ENCODE peak calls at places on chromosomes 7 and 10, in five cellular contexts. R is sigmoid colon, Y is upper lobe of left lung, K is HCT116, A is GM12878. P is an unnamed sample.

GRCh38 chr10:79416578-79417255 is 28.7 kb downstream of the ZCCHC24 start:
- DNase-seq in R (peak; percentile 50), Y (no peak), K (no peak), A (no peak), P (peak; percentile 43)

GRCh38 chr10:17257466-17258321 is 29.7 kb downstream of the VIM start:
- DNase-seq in R (no peak), Y (peak; percentile 36), K (peak; percentile 60), A (peak; percentile 16), P (peak; percentile 44)

GRCh38 chr10:117542706-117543244 is at the start of gene EMX2:
- DNase-seq in R (no peak), Y (no peak), K (no peak), A (no peak), P (no peak)

GRCh38 chr7:30992414-30992813 is 28.7 kb downstream of the GHRHR start:
- DNase-seq in R (no peak), Y (no peak), K (no peak), A (no peak), P (no peak)

GRCh38 chr10:64505496-64505895 is 984.3 kb downstream of the REEP3 start:
- DNase-seq in R (no peak), Y (no peak), K (no peak), A (no peak), P (no peak)

GRCh38 chr10:110775406-110775805 is 96.3 kb upstream of the PDCD4 start:
- DNase-seq in R (no peak), Y (no peak), K (no peak), A (no peak), P (no peak)

GRCh38 chr10:34710391-34710751 is 104.7 kb downstream of the PARD3 start:
- DNase-seq in R (peak; percentile 85), Y (no peak), K (no peak), A (no peak), P (no peak)

GRCh38 chr7:24197852-24198251 is 86.1 kb upstream of the NPY start:
- DNase-seq in R (no peak), Y (no peak), K (no peak), A (no peak), P (no peak)

GRCh38 chr10:133335238-133336122 is 1.2 kb downstream of the CALY start:
- DNase-seq in R (no peak), Y (no peak), K (no peak), A (no peak), P (no peak)

GRCh38 chr10:22339761-22340361 is 5.4 kb upstream of the SPAG6 start:
- DNase-seq in R (no peak), Y (no peak), K (no peak), A (no peak), P (no peak)

GRCh38 chr10:3876563-3876962 is 91.6 kb upstream of the KLF6 start:
- DNase-seq in R (no peak), Y (no peak), K (no peak), A (no peak), P (no peak)

GRCh38 chr10:101075775-101076174 is 14.0 kb downstream of the KAZALD1 start:
- DNase-seq in R (no peak), Y (no peak), K (no peak), A (no peak), P (no peak)

GRCh38 chr10:69965919-69966662 is 86.6 kb upstream of the MACROH2A2 start:
- DNase-seq in R (no peak), Y (no peak), K (no peak), A (no peak), P (no peak)

GRCh38 chr7:138186951-138187351 is 110.7 kb downstream of the AKR1D1 start:
- DNase-seq in R (no peak), Y (no peak), K (no peak), A (no peak), P (no peak)

GRCh38 chr7:147443942-147444341 is 1146.6 kb upstream of the C7orf33 start:
- DNase-seq in R (no peak), Y (no peak), K (no peak), A (no peak), P (no peak)

GRCh38 chr7:26937956-26938623 is 73.7 kb upstream of the SKAP2 start:
- DNase-seq in R (no peak), Y (no peak), K (no peak), A (no peak), P (no peak)

GRCh38 chr10:133347636-133348517 is 704 bp downstream of the PRAP1 start:
- DNase-seq in R (no peak), Y (no peak), K (no peak), A (no peak), P (no peak)

GRCh38 chr10:46556515-46557318 is at the start of gene GPRIN2:
- DNase-seq in R (peak; percentile 72), Y (peak; percentile 80), K (no peak), A (no peak), P (peak; percentile 61)

GRCh38 chr7:155066417-155066950 is 3.6 kb upstream of the HTR5A start:
- DNase-seq in R (no peak), Y (no peak), K (no peak), A (no peak), P (no peak)

GRCh38 chr10:16436758-16437539 is at the start of gene PTER:
- DNase-seq in R (peak; percentile 97), Y (peak; percentile 99), K (peak; percentile 89), A (peak; percentile 89), P (peak; percentile 95)

GRCh38 chr7:101567231-101567630 is 61.9 kb downstream of the MYL10 start:
- DNase-seq in R (peak; percentile 19), Y (peak; percentile 7), K (no peak), A (no peak), P (no peak)

GRCh38 chr7:15407910-15408309 is 153.9 kb downstream of the AGMO start:
- DNase-seq in R (no peak), Y (no peak), K (no peak), A (no peak), P (no peak)

DNA sequence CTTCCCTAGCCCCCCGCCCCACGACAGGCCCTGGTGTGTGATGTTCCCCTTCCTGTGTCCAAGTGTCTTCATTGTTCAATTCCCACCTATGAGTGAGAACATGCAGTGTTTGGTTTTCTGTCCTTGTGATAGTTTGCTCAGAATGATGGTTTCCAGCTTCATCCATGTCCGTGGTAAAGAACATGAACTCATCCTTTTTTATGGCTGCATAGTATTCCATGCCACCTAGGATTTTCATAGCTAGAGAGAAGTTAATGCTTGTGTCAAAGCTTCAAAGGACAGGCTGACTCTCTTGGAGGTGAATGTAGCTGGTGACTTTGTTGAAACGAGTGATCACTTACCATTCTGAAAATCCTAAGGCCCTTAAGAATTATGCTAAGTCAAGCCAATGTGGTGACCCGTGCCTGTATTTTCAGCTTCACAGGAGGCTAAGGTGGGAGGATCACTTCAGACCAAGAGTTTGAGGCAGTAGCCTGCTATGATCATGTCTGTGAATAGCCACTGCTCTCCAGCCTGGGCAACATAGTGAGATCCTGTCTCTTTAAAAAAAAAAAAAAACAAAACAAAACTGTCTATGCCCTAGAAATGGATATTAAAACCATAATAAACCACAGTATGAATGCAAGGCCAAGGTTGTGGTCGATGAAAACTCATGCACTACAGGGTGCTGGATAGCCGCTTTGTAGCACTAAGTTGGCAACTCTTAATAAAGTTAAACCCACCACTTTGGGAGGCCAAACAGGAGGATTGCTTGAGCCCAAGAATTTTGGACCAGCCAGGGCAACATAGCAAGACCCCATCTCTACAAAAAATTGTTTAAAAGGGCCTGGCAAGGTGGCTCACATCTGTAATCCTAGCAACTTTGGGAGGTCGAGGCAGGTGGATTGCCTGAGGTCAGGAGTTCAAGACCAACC is 52.0 kb downstream of the CUL1 start:
- DNase-seq in R (no peak), Y (no peak), K (no peak), A (no peak), P (no peak)
- TF ChIP-seq POLR2AphosphoS5 in R (no peak), Y (no peak), K (no peak), A (no peak), P (no peak)

DNA sequence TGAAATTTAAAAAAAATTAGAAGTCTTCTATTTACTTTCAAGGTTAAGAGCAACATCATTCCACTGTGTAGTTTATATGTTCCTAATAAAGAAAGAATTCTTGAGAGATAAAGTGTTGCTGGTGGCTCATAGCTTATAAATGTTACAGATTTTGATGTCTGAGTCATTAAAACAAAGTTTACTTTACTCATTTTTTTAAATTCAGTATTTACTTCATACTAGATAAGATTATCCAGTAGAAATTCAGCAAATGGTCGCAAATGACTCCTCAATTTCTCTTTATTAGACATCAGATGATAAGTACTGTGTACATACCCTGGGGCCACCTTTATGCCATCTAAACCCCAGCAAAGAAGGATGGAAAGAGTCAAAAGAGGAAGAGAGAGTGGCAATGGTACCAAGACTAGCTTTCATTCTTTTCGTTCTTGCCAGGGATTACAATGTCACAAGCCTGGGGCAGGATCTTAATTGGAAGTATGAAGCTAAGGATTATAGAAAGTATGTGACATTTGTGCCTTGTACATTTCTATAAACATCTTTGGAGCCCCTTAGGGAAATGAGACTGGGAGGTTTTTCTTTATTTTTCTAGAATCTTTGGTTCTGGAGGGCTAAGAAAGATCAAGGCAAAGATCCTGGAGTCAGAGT is 206.1 kb downstream of the CHRM2 start:
- DNase-seq in R (no peak), Y (no peak), K (no peak), A (no peak), P (no peak)
- H3K27ac ChIP-seq in R (no peak overlapping the region), Y (no peak overlapping the region), K (no peak overlapping the region), A (no peak overlapping the region), P (no peak overlapping the region)

DNA sequence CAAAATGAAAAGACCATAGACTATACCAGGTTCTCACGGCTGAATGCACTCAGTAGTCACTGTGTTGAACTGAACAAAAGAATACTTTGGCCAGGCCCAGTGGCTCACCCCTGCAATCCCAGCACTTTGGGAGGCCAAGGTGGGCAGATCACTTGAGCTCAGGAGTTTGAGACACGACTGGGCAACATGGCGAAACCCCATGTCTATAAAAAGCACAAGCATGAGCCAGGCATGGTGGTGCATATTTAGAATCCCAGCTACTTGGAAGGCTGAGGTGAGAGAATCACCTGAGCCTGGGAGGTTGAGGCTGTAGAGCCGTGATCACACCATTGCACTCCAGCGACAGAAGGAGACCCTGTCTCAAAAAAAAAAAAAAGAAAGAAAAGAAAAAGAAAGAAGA is 12.5 kb downstream of the SFXN4 start:
- DNase-seq in R (peak; percentile 29), Y (no peak), K (no peak), A (no peak), P (no peak)
- H3K36me3 ChIP-seq in R (peaks cover 27% of the 10 kb centered on the region), Y (peaks cover 60% of the 10 kb centered on the region), K (peaks cover 58% of the 10 kb centered on the region), A (peaks cover 25% of the 10 kb centered on the region), P (no peaks in the 10 kb centered on the region)

DNA sequence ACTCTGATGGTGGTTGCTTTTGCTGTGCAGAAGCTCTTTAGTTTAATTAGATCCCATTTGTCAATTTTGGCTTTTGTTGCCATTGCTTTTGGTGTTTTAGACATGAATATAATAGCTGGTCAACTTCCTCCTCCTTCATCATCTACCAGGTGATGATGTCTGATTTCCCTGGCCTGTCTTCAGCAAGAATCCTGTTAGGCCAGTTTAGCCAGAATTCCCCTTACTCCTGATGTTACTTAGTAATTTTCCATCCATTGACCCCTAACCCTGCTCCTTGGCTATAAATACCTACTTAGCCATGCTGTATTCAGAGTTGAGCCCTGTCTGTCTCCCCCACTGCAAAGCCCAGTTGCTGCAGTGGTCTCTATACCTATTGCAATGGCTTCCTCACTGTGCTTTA is 91.4 kb downstream of the ZNF777 start:
- DNase-seq in R (no peak), Y (no peak), K (peak; percentile 12), A (no peak), P (no peak)
- TF ChIP-seq POLR2AphosphoS5 in R (no peak), Y (no peak), K (no peak), A (no peak), P (no peak)